ENCODE peak calls at places on chromosomes 2 and 18, in nine cellular contexts. B, W, E, K, Z, T, S, P and C are unnamed samples.

GRCh38 chr2:10876394-10876793 is 35.3 kb upstream of the KCNF1 start:
- DNase-seq in W (no peak), K (no peak), Z (no peak), S (no peak), T (no peak), E (no peak), B (no peak), P (no peak), C (no peak)

GRCh38 chr18:80194874-80195570 is 52.3 kb downstream of the PARD6G start:
- DNase-seq in P (no peak), B (no peak), K (no peak), T (no peak), W (no peak), S (no peak), Z (no peak), E (no peak), C (no peak)

GRCh38 chr2:33476100-33476792 is at the start of gene RASGRP3:
- DNase-seq in B (peak; percentile 55), T (peak; percentile 73), P (peak; percentile 93), K (peak; percentile 95), E (peak; percentile 59), Z (peak; percentile 57), S (peak; percentile 96), W (peak; percentile 81), C (peak; percentile 80)

GRCh38 chr2:175400975-175401374 is 219.5 kb upstream of the ATP5MC3 start:
- DNase-seq in E (no peak), W (no peak), T (no peak), B (no peak), S (no peak), Z (no peak), K (no peak), P (no peak), C (no peak)

GRCh38 chr2:191150121-191150450 is 708 bp downstream of the STAT4 start:
- DNase-seq in E (no peak), P (no peak), Z (no peak), W (no peak), S (no peak), T (no peak), B (no peak), K (no peak), C (no peak)

GRCh38 chr2:224723606-224724217 is 7.5 kb upstream of the CCDC195 start:
- DNase-seq in E (no peak), T (no peak), S (no peak), P (peak; percentile 68), Z (no peak), B (no peak), W (no peak), K (no peak), C (no peak)

GRCh38 chr2:12381543-12382323 is 335.0 kb upstream of the TRIB2 start:
- DNase-seq in K (no peak), S (no peak), T (no peak), E (no peak), W (no peak), B (no peak), P (no peak), Z (no peak), C (no peak)

GRCh38 chr2:237672731-237673129 is 45.3 kb downstream of the LRRFIP1 start:
- DNase-seq in S (no peak), Z (no peak), P (no peak), B (no peak), K (no peak), E (no peak), T (no peak), W (no peak), C (no peak)

GRCh38 chr2:179825494-179825893 is 35.9 kb downstream of the ZNF385B start:
- DNase-seq in Z (peak; percentile 20), K (no peak), P (peak; percentile 39), E (no peak), W (no peak), S (no peak), T (no peak), B (no peak), C (no peak)

GRCh38 chr2:207777124-207777523 is 7.4 kb upstream of the FZD5 start:
- DNase-seq in T (no peak), S (no peak), W (no peak), B (no peak), P (no peak), Z (no peak), K (peak; percentile 14), E (no peak), C (no peak)

GRCh38 chr18:68438983-68439382 is 275.9 kb downstream of the TMX3 start:
- DNase-seq in K (no peak), E (no peak), S (no peak), W (no peak), T (no peak), P (no peak), Z (no peak), B (no peak), C (no peak)

GRCh38 chr2:131105950-131106801 is 1.0 kb downstream of the PLEKHB2 start:
- DNase-seq in Z (no peak), S (peak; percentile 62), E (peak; percentile 57), B (peak; percentile 3), P (peak; percentile 43), K (peak; percentile 63), T (peak; percentile 72), W (peak; percentile 63), C (peak; percentile 42)

GRCh38 chr2:165700511-165700910 is 93.5 kb downstream of the GALNT3 start:
- DNase-seq in P (no peak), S (no peak), Z (no peak), E (no peak), W (no peak), B (no peak), T (no peak), K (no peak), C (no peak)

GRCh38 chr2:156396126-156396525 is 40.1 kb upstream of the GPD2 start:
- DNase-seq in P (no peak), E (no peak), T (no peak), K (no peak), W (no peak), Z (no peak), B (no peak), S (no peak), C (no peak)

GRCh38 chr18:2433366-2433765 is 137.9 kb downstream of the METTL4 start:
- DNase-seq in P (no peak), T (no peak), W (no peak), E (no peak), B (no peak), Z (no peak), S (no peak), K (no peak), C (no peak)

GRCh38 chr2:29931818-29932217 is 10.4 kb upstream of the ALK start:
- DNase-seq in Z (no peak), E (no peak), P (no peak), K (no peak), S (no peak), B (no peak), W (no peak), T (no peak), C (no peak)

DNA sequence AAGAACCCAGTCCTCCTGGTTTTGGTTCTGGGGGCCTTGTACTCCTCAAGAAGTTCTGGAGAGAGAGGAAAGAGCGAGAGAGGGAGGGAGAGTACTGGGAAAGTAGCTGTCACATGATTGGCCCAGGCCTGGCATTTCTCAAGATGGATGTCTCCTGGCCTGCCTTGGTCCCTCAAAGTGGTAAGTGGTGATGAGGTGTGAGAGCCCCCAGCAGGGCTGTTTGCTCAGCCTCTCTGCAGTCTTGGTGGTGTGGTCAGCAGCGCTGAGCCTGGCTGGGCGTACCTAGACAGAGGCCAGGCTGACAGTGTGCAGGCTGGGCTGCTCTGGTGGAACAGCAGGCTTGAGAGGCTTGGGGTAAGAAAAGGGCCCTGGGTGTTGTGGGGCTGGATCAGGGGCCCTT is 2.5 kb downstream of the SPEG start:
- DNase-seq in K (no peak), W (no peak), P (no peak), E (no peak), Z (no peak), T (no peak), B (no peak), S (peak; percentile 46), C (no peak)
- H3K27me3 ChIP-seq in K (peaks cover 20% of the 10 kb centered on the region), W (peaks cover 70% of the 10 kb centered on the region), P (peaks cover 9% of the 10 kb centered on the region), E (no peaks in the 10 kb centered on the region), Z (no peaks in the 10 kb centered on the region), T (peaks cover 29% of the 10 kb centered on the region), B (no peaks in the 10 kb centered on the region), S (no peaks in the 10 kb centered on the region), C (no peaks in the 10 kb centered on the region)

DNA sequence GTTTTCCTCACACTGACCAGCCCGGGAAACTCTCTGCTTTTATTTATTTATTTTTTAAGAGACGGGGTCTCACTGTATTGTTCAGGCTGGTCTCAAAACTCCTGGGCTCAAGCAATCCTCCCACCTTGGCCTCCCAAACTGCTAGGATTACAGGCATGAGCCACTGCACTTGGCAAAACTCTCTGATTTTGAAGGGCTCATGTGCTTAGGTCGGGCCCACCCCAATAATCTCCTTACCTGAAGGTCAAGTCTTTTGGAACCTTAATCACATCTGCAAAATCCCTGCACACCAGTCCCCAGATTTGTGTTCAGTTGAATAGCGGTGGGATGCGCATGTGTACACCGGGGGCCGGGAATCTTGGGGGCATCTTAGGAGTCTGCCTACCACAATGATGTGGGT is 7.7 kb upstream of the ECEL1 start:
- DNase-seq in S (peak; percentile 40), E (no peak), B (no peak), W (no peak), K (no peak), T (no peak), Z (no peak), P (no peak), C (no peak)
- H3K27me3 ChIP-seq in S (peaks cover 1% of the 10 kb centered on the region), E (no peaks in the 10 kb centered on the region), B (no peaks in the 10 kb centered on the region), W (peaks cover 6% of the 10 kb centered on the region), K (no peaks in the 10 kb centered on the region), T (no peaks in the 10 kb centered on the region), Z (no peaks in the 10 kb centered on the region), P (peaks cover 2% of the 10 kb centered on the region), C (no peaks in the 10 kb centered on the region)

DNA sequence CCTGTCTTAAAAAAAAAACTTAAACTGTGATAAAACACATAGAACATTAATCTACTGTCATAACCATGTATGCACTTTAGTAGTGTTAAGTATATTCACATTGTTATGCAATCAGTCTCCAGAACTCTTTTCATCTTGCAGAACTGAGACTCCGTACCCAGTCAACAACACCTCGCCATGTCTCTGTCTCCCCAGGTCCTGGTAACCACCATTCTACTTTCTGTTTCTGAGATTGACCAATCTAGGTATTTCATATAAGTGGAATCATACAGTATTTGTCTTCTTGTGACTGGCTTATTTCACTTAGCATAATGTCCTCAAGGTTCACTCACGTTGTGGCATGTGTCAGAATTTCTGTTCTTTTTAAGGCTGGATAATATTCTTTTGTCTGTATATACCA is 290.8 kb upstream of the CXCR4 start:
- DNase-seq in B (no peak), E (no peak), W (no peak), T (no peak), P (no peak), Z (no peak), S (no peak), K (no peak), C (no peak)
- H3K27me3 ChIP-seq in B (no peaks in the 10 kb centered on the region), E (peaks cover 90% of the 10 kb centered on the region), W (no peaks in the 10 kb centered on the region), T (no peaks in the 10 kb centered on the region), P (no peaks in the 10 kb centered on the region), Z (no peaks in the 10 kb centered on the region), S (no peaks in the 10 kb centered on the region), K (no peaks in the 10 kb centered on the region), C (peaks cover 27% of the 10 kb centered on the region)

DNA sequence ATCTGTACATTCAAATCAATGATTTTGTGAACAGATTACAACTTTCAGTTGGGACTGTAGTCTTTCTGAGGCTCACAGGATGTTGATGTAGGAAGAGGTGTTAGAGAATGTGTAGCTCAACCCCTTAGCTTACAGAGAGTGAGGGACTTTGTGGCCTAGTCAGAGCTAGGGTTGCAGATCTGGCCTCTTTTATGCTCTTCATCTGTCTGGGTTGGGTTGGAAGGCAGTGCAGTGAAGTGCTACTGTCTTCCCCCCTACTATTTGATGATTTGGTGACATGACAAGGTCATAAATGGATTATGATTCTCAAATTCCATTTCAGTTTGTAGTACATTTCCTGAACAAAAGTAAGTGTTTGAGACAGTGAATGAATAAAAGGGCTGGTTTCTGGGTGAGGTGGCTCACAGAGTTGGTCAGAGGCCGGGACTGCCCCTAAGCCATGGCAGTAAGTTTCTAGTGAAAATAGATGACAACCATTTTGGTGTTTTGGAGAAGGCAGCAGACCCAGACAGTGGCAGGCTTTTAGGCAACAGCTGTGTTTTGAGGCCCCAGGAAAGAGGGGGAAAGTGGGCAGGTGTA is 21.6 kb downstream of the MAP4K4 start:
- DNase-seq in K (no peak), Z (no peak), E (peak; percentile 32), T (no peak), W (no peak), P (no peak), S (no peak), B (no peak), C (no peak)
- H3K27me3 ChIP-seq in K (no peaks in the 10 kb centered on the region), Z (no peaks in the 10 kb centered on the region), E (no peaks in the 10 kb centered on the region), T (no peaks in the 10 kb centered on the region), W (no peaks in the 10 kb centered on the region), P (no peaks in the 10 kb centered on the region), S (no peaks in the 10 kb centered on the region), B (no peaks in the 10 kb centered on the region), C (no peaks in the 10 kb centered on the region)